ENCODE peak calls at places on chromosomes 12 and 14, in five cellular contexts. O is left lung, G is HL-60, C is Caco-2, Q is bronchial epithelial cell. P is an unnamed sample.

GRCh38 chr14:89428556-89429196 is 11.6 kb upstream of the FOXN3 start:
- DNase-seq in O (no peak), G (no peak), C (peak; percentile 44), Q (peak; percentile 85), P (peak; percentile 80)

GRCh38 chr14:88004637-88005036 is 298 bp upstream of the GPR65 start:
- DNase-seq in O (no peak), G (no peak), C (no peak), Q (no peak), P (no peak)

GRCh38 chr12:46493352-46494209 is 121.0 kb upstream of the SLC38A2 start:
- DNase-seq in O (no peak), G (no peak), C (no peak), Q (peak; percentile 33), P (no peak)

GRCh38 chr14:25908707-25909106 is 689.1 kb downstream of the NOVA1 start:
- DNase-seq in O (no peak), G (no peak), C (no peak), Q (no peak), P (no peak)

GRCh38 chr14:71693373-71693772 is 238.9 kb upstream of the RGS6 start:
- DNase-seq in O (no peak), G (no peak), C (no peak), Q (peak; percentile 38), P (no peak)

GRCh38 chr12:93484315-93484981 is 17.1 kb downstream of the MRPL42 start:
- DNase-seq in O (no peak), G (no peak), C (no peak), Q (no peak), P (no peak)

GRCh38 chr12:106583578-106584103 is 837 bp downstream of the RFX4 start:
- DNase-seq in O (no peak), G (no peak), C (no peak), Q (no peak), P (peak; percentile 46)

GRCh38 chr12:118053071-118053985 is 7.7 kb downstream of the WSB2 start:
- DNase-seq in O (no peak), G (no peak), C (no peak), Q (no peak), P (no peak)

GRCh38 chr12:13970803-13971202 is 10.6 kb downstream of the GRIN2B start:
- DNase-seq in O (no peak), G (no peak), C (no peak), Q (no peak), P (no peak)

GRCh38 chr14:66045572-66046021 is 440.6 kb upstream of the CCDC196 start:
- DNase-seq in O (no peak), G (no peak), C (no peak), Q (peak; percentile 69), P (peak; percentile 19)

GRCh38 chr12:12399161-12399560 is 42.3 kb downstream of the BORCS5 start:
- DNase-seq in O (no peak), G (no peak), C (no peak), Q (no peak), P (no peak)

GRCh38 chr14:94075008-94075407 is 6.0 kb downstream of the DDX24 start:
- DNase-seq in O (no peak), G (no peak), C (no peak), Q (no peak), P (no peak)

GRCh38 chr12:5441497-5442236 is 9.8 kb downstream of the NTF3 start:
- DNase-seq in O (no peak), G (no peak), C (no peak), Q (no peak), P (no peak)

GRCh38 chr12:93777249-93777648 is 100.1 kb downstream of the CRADD start:
- DNase-seq in O (no peak), G (peak; percentile 27), C (no peak), Q (no peak), P (no peak)

GRCh38 chr12:113980537-113981337 is 14.6 kb upstream of the RBM19 start:
- DNase-seq in O (no peak), G (peak; percentile 35), C (no peak), Q (peak; percentile 49), P (peak; percentile 76)

GRCh38 chr12:27575099-27575779 is 51.2 kb downstream of the PPFIBP1 start:
- DNase-seq in O (no peak), G (no peak), C (no peak), Q (no peak), P (no peak)

GRCh38 chr12:86496595-86496994 is 240.4 kb upstream of the MGAT4C start:
- DNase-seq in O (no peak), G (no peak), C (no peak), Q (peak; percentile 24), P (peak; percentile 16)

GRCh38 chr14:54465654-54466053 is 23.1 kb downstream of the GMFB start:
- DNase-seq in O (no peak), G (no peak), C (no peak), Q (no peak), P (no peak)

GRCh38 chr12:31874961-31875608 is 84.1 kb upstream of the RESF1 start:
- DNase-seq in O (peak; percentile 58), G (peak; percentile 47), C (no peak), Q (peak; percentile 74), P (peak; percentile 84)

GRCh38 chr14:95184413-95184790 is 27.1 kb upstream of the DICER1 start:
- DNase-seq in O (no peak), G (no peak), C (no peak), Q (no peak), P (no peak)

GRCh38 chr14:23535943-23536342 is 15.6 kb downstream of the ZFHX2 start:
- DNase-seq in O (no peak), G (no peak), C (no peak), Q (no peak), P (no peak)

GRCh38 chr12:118850244-118850825 is 131.0 kb upstream of the SRRM4 start:
- DNase-seq in O (no peak), G (peak; percentile 4), C (peak; percentile 38), Q (peak; percentile 4), P (peak; percentile 7)

GRCh38 chr12:532908-533565 is 73.3 kb downstream of the B4GALNT3 start:
- DNase-seq in O (no peak), G (no peak), C (no peak), Q (peak; percentile 94), P (peak; percentile 100)

GRCh38 chr14:68655961-68656360 is 136.9 kb downstream of the ZFP36L1 start:
- DNase-seq in O (no peak), G (no peak), C (peak; percentile 48), Q (no peak), P (no peak)

GRCh38 chr12:95538656-95539055 is 12.6 kb downstream of the USP44 start:
- DNase-seq in O (no peak), G (no peak), C (no peak), Q (no peak), P (no peak)
- TF ChIP-seq CTCF in O (no peak), G (no peak), C (no peak), Q (no peak), P (no peak)

GRCh38 chr14:100567877-100568163 is 19.4 kb downstream of the BEGAIN start:
- DNase-seq in O (no peak), G (no peak), C (no peak), Q (no peak), P (no peak)
- H3K4me3 ChIP-seq in O (no peak overlapping the region), G (no peak overlapping the region), C (no peak overlapping the region), Q (no peak overlapping the region), P (no peak overlapping the region)

GRCh38 chr12:67069451-67070306 is 199.5 kb upstream of the CAND1 start:
- DNase-seq in O (no peak), G (peak; percentile 10), C (no peak), Q (peak; percentile 49), P (peak; percentile 63)

GRCh38 chr12:67070307-67070600 is 198.9 kb upstream of the CAND1 start:
- DNase-seq in O (no peak), G (no peak), C (no peak), Q (no peak), P (no peak)

GRCh38 chr12:67068773-67069450 is 200.2 kb upstream of the CAND1 start:
- DNase-seq in O (peak; percentile 38), G (no peak), C (peak; percentile 45), Q (peak; percentile 56), P (peak; percentile 77)

GRCh38 chr12:67067453-67068203 is 201.5 kb upstream of the CAND1 start:
- DNase-seq in O (no peak), G (no peak), C (no peak), Q (peak; percentile 72), P (peak; percentile 68)

GRCh38 chr12:67068204-67068731 is 200.9 kb upstream of the CAND1 start:
- DNase-seq in O (no peak), G (no peak), C (no peak), Q (no peak), P (peak; percentile 23)
- TF ChIP-seq CTCF in O (no peak), G (no peak), C (no peak), Q (no peak), P (peak; percentile 5)

GRCh38 chr14:59100203-59100602 is 88.3 kb upstream of the DAAM1 start:
- DNase-seq in O (no peak), G (no peak), C (no peak), Q (no peak), P (no peak)

GRCh38 chr14:59101441-59101840 is 87.0 kb upstream of the DAAM1 start:
- DNase-seq in O (no peak), G (no peak), C (no peak), Q (no peak), P (no peak)

GRCh38 chr14:59098377-59098776 is 90.1 kb upstream of the DAAM1 start:
- DNase-seq in O (no peak), G (no peak), C (peak; percentile 47), Q (peak; percentile 93), P (peak; percentile 90)

GRCh38 chr14:59093889-59094288 is 94.6 kb upstream of the DAAM1 start:
- DNase-seq in O (no peak), G (no peak), C (no peak), Q (no peak), P (no peak)

GRCh38 chr14:59097681-59098080 is 90.8 kb upstream of the DAAM1 start:
- DNase-seq in O (no peak), G (no peak), C (no peak), Q (no peak), P (no peak)
- H3K4me3 ChIP-seq in O (no peak overlapping the region), G (no peak overlapping the region), C (no peak overlapping the region), Q (no peak overlapping the region), P (no peak overlapping the region)

GRCh38 chr12:3681595-3681921 is 71.4 kb downstream of the CRACR2A start:
- DNase-seq in O (no peak), G (no peak), C (no peak), Q (no peak), P (no peak)
- TF ChIP-seq CTCF in O (no peak), G (no peak), C (peak; percentile 4), Q (no peak), P (no peak)

GRCh38 chr12:96396914-96397313 is 3.3 kb downstream of the CDK17 start:
- DNase-seq in O (no peak), G (no peak), C (no peak), Q (no peak), P (no peak)

GRCh38 chr12:96397756-96398421 is 2.4 kb downstream of the CDK17 start:
- DNase-seq in O (no peak), G (no peak), C (no peak), Q (no peak), P (no peak)

GRCh38 chr12:96395236-96395635 is 5.0 kb downstream of the CDK17 start:
- DNase-seq in O (no peak), G (no peak), C (no peak), Q (no peak), P (no peak)

GRCh38 chr12:96398422-96399080 is 1.7 kb downstream of the CDK17 start:
- DNase-seq in O (no peak), G (no peak), C (no peak), Q (no peak), P (no peak)

GRCh38 chr12:96396209-96396608 is 4.0 kb downstream of the CDK17 start:
- DNase-seq in O (no peak), G (no peak), C (no peak), Q (no peak), P (no peak)
- H3K4me3 ChIP-seq in O (no peak overlapping the region), G (no peak overlapping the region), C (no peak overlapping the region), Q (no peak overlapping the region), P (no peak overlapping the region)

P was measured in epithelial cell of esophagus.